ENCODE peak calls at places on chromosomes 7 and 10, in five cellular contexts. I is RWPE1, O is GM10248, E is AG09309, R is AG04450. D is an unnamed sample.

GRCh38 chr7:38222481-38223096 is 44.5 kb downstream of the STARD3NL start:
- DNase-seq in E (no peak), O (peak; percentile 55), I (peak; percentile 61), R (peak; percentile 32), D (peak; percentile 62)

GRCh38 chr7:1920886-1921285 is 250.8 kb downstream of the ELFN1 start:
- DNase-seq in R (no peak), I (no peak), O (no peak), E (no peak), D (no peak)

GRCh38 chr10:52897162-52897561 is 124.6 kb upstream of the MBL2 start:
- DNase-seq in O (no peak), E (no peak), R (no peak), I (peak; percentile 26), D (no peak)

GRCh38 chr10:102669206-102670064 is 25.2 kb downstream of the TRIM8 start:
- DNase-seq in R (no peak), O (no peak), I (peak; percentile 47), E (no peak), D (peak; percentile 54)

GRCh38 chr10:20673175-20673574 is 223.9 kb downstream of the NEBL start:
- DNase-seq in O (no peak), R (no peak), I (no peak), E (no peak), D (no peak)

GRCh38 chr7:101625076-101625914 is 3.8 kb downstream of the MYL10 start:
- DNase-seq in I (no peak), R (no peak), O (no peak), E (no peak), D (no peak)

GRCh38 chr10:85612378-85612775 is 754.2 kb downstream of the GRID1 start:
- DNase-seq in I (no peak), R (no peak), O (no peak), E (no peak), D (no peak)

GRCh38 chr10:120598377-120598776 is 141.3 kb downstream of the PLPP4 start:
- DNase-seq in E (no peak), R (no peak), O (no peak), I (no peak), D (no peak)

GRCh38 chr10:57624856-57625592 is 642.7 kb downstream of the IPMK start:
- DNase-seq in E (no peak), R (no peak), O (no peak), I (peak; percentile 4), D (no peak)

GRCh38 chr10:5927306-5927705 is 37.3 kb downstream of the FBH1 start:
- DNase-seq in R (peak; percentile 68), E (no peak), O (no peak), I (no peak), D (peak; percentile 90)

GRCh38 chr7:41629711-41630111 is 73.2 kb downstream of the INHBA start:
- DNase-seq in O (no peak), R (no peak), E (peak; percentile 41), I (no peak), D (peak; percentile 85)

GRCh38 chr7:127888411-127888810 is 142.8 kb downstream of the LRRC4 start:
- DNase-seq in I (no peak), R (no peak), E (no peak), O (no peak), D (no peak)

GRCh38 chr10:124248646-124249045 is 155.2 kb upstream of the CHST15 start:
- DNase-seq in I (no peak), O (no peak), E (no peak), R (no peak), D (no peak)

GRCh38 chr10:96377816-96378294 is 19.1 kb upstream of the OPALIN start:
- DNase-seq in O (no peak), E (no peak), I (no peak), R (no peak), D (peak; percentile 50)

GRCh38 chr7:47817922-47818321 is 130.3 kb downstream of the PKD1L1 start:
- DNase-seq in E (no peak), I (no peak), R (no peak), O (no peak), D (peak; percentile 18)

GRCh38 chr10:103685880-103686669 is 169.3 kb downstream of the SH3PXD2A start:
- DNase-seq in O (peak; percentile 86), I (peak; percentile 79), E (peak; percentile 63), R (no peak), D (peak; percentile 92)

GRCh38 chr7:17401806-17402627 is 103.6 kb downstream of the AHR start:
- DNase-seq in E (no peak), R (no peak), I (no peak), O (peak; percentile 35), D (no peak)

GRCh38 chr7:8190121-8190895 is 71.7 kb downstream of the ICA1 start:
- DNase-seq in O (peak; percentile 55), I (peak; percentile 21), E (peak; percentile 20), R (peak; percentile 6), D (peak; percentile 47)

GRCh38 chr7:157568785-157569584 is 232.2 kb downstream of the DNAJB6 start:
- DNase-seq in R (no peak), O (peak; percentile 39), E (no peak), I (no peak), D (no peak)

GRCh38 chr7:157299613-157300405 is 37.0 kb upstream of the DNAJB6 start:
- DNase-seq in O (no peak), E (no peak), R (no peak), I (peak; percentile 73), D (peak; percentile 42)

GRCh38 chr10:88848499-88848898 is 3.1 kb downstream of the ANKRD22 start:
- DNase-seq in E (peak; percentile 64), R (no peak), I (peak; percentile 56), O (no peak), D (peak; percentile 67)

GRCh38 chr10:101246639-101247038 is 17.4 kb upstream of the LBX1 start:
- DNase-seq in O (no peak), I (no peak), R (no peak), E (no peak), D (no peak)

GRCh38 chr7:24894670-24895221 is 85.2 kb downstream of the OSBPL3 start:
- DNase-seq in O (no peak), R (no peak), I (no peak), E (no peak), D (no peak)

GRCh38 chr10:131749767-131750142 is 151.1 kb upstream of the PPP2R2D start:
- DNase-seq in R (no peak), O (no peak), I (no peak), E (no peak), D (no peak)

GRCh38 chr7:132654150-132654549 is 77.9 kb upstream of the PLXNA4 start:
- DNase-seq in R (no peak), I (peak; percentile 22), E (no peak), O (peak; percentile 59), D (no peak)
- TF ChIP-seq CTCF in R (peak; percentile 35), I (peak; percentile 11), E (peak; percentile 43), O (peak; percentile 31), D (peak; percentile 50)

GRCh38 chr10:97685395-97685958 is 1.6 kb downstream of the AVPI1 start:
- DNase-seq in O (no peak), E (no peak), R (no peak), I (peak; percentile 74), D (no peak)
- TF ChIP-seq CTCF in O (no peak), E (peak; percentile 53), R (peak; percentile 66), I (peak; percentile 60), D (peak; percentile 51)

DNA sequence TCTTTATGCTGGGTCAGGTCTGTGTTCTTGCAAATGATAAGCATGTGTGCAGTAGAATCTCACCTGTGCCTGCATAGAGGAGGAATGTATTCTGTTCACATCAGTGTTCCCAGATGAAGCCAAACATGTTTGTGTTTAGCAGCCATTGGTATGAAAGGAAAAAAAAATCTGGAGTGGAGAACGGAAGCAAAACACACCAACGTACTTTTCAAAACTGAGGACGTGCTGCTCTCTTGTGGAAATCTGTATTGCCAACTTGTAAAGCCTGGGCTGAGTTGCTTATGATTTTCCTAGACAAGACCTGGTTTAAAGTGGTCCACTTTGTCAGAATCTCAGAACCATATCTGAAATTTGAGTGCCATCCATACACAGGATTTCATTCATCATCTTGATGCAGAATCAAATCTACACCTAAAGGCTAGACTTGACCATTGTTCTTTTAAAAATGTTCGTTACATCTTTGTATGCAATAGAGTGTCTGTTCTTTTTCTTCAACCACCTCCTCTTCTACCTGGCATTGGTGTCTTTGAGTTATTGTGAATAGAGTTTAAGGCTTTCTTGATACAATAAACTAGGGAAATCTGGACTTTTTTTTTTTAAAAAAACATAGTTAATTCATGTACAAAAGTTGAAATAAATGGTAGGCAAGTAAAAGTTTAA is 367.7 kb downstream of the PHF14 start:
- DNase-seq in E (no peak), I (no peak), R (no peak), O (no peak), D (peak; percentile 46)
- TF ChIP-seq CTCF in E (peak; percentile 40), I (no peak), R (no peak), O (peak; percentile 64), D (peak; percentile 49)

GRCh38 chr7:45111298-45112223 is at the start of gene TBRG4:
- DNase-seq in O (peak; percentile 95), I (peak; percentile 93), E (peak; percentile 59), R (peak; percentile 74), D (peak; percentile 90)
- TF ChIP-seq CTCF in O (peak; percentile 27), I (no peak), E (no peak), R (peak; percentile 37), D (peak; percentile 54)

GRCh38 chr10:29243750-29244149 is 45.1 kb upstream of the LYZL1 start:
- DNase-seq in I (no peak), E (no peak), O (no peak), R (no peak), D (no peak)
- TF ChIP-seq CTCF in I (no peak), E (peak; percentile 43), O (no peak), R (peak; percentile 47), D (peak; percentile 53)

DNA sequence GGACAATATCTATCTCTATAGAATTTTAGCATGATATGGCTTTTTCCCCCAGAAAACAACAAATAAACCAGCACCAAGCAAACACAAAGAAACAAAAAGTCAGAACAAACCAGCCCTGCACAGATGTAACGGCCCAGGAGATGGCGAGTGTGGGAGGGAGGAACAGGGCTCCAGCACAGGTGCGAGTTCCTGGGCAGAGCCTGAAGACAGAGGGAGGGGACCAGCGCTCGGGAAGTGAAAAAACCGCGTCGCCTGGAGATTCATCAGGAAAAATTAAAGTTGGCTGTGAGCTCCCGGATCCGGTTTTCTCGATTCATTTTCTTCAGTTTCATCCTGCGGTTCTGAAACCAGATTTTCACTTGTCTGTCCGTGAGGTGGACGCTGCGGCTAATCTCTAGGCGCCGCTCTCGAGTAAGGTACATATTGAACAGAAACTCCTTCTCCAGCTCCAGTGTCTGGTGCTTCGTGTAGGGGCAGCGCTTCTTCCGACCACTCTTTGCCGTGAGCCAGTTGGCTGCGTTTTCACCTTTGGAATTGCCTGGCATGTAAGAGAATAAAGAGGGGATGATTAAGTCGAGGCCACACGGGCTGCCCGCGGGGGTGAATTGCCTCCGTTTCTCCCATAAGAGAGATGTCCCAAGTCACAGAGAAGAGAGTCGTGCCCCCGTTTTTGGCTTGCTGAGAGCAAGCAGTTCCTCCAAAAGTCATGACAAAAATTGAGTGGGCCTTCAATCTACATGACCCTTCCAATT is 2.3 kb downstream of the HOXA10 start:
- DNase-seq in E (no peak), R (no peak), I (no peak), O (no peak), D (no peak)
- TF ChIP-seq CTCF in E (no peak), R (no peak), I (peak; percentile 45), O (no peak), D (no peak)

GRCh38 chr7:142338633-142339501 is 81.0 kb upstream of the PRSS58 start:
- DNase-seq in O (no peak), R (no peak), E (no peak), I (no peak), D (no peak)
- TF ChIP-seq CTCF in O (no peak), R (peak; percentile 17), E (peak; percentile 14), I (no peak), D (no peak)

GRCh38 chr10:13241613-13242012 is 7.4 kb upstream of the UCMA start:
- DNase-seq in I (no peak), O (no peak), E (no peak), R (no peak), D (no peak)
- TF ChIP-seq CTCF in I (no peak), O (no peak), E (no peak), R (no peak), D (no peak)

D was measured in AG10803.